ENCODE peak calls at places on chromosome 6, in eight cellular contexts. O, S, N, D, L, Q, X and F are unnamed samples.

GRCh38 chr6:125804264-125804663 is 13.5 kb downstream of the NCOA7 start:
- DNase-seq in D (no peak), O (no peak), X (no peak), S (no peak), Q (no peak), N (no peak), L (no peak), F (no peak)

GRCh38 chr6:165638530-165638929 is 24.5 kb downstream of the PDE10A start:
- DNase-seq in N (no peak), X (no peak), O (no peak), S (no peak), L (no peak), D (no peak), Q (no peak), F (no peak)

GRCh38 chr6:37731888-37732287 is 34.2 kb upstream of the MDGA1 start:
- DNase-seq in L (no peak), O (peak; percentile 76), Q (no peak), S (no peak), X (no peak), N (peak; percentile 15), D (peak; percentile 60), F (no peak)

GRCh38 chr6:164166515-164166914 is 752.0 kb downstream of the QKI start:
- DNase-seq in X (no peak), O (no peak), L (no peak), Q (no peak), N (no peak), D (no peak), S (no peak), F (no peak)

GRCh38 chr6:89385156-89385667 is 26.9 kb downstream of the RRAGD start:
- DNase-seq in X (no peak), Q (no peak), N (peak; percentile 67), D (no peak), L (peak; percentile 72), S (no peak), O (no peak), F (no peak)

GRCh38 chr6:155645328-155645727 is 189.7 kb upstream of the NOX3 start:
- DNase-seq in Q (no peak), D (no peak), O (no peak), S (no peak), X (no peak), N (peak; percentile 40), L (peak; percentile 27), F (no peak)

GRCh38 chr6:692356-692851 is 535 bp downstream of the EXOC2 start:
- DNase-seq in N (peak; percentile 38), O (peak; percentile 75), S (peak; percentile 54), D (peak; percentile 88), X (peak; percentile 49), L (peak; percentile 44), Q (peak; percentile 39), F (peak; percentile 87)

GRCh38 chr6:48194596-48195295 is 83.7 kb upstream of the PTCHD4 start:
- DNase-seq in N (no peak), D (no peak), S (no peak), X (no peak), O (no peak), L (no peak), Q (no peak), F (no peak)

GRCh38 chr6:77620290-77620882 is 32.5 kb upstream of the MEI4 start:
- DNase-seq in Q (no peak), O (peak; percentile 43), N (no peak), X (no peak), L (no peak), D (peak; percentile 76), S (no peak), F (no peak)

GRCh38 chr6:151590742-151591141 is 96.9 kb downstream of the CCDC170 start:
- DNase-seq in Q (no peak), X (no peak), L (no peak), O (no peak), D (no peak), N (no peak), S (no peak), F (no peak)

GRCh38 chr6:56513631-56514030 is 129.1 kb downstream of the DST start:
- DNase-seq in D (no peak), X (no peak), O (no peak), L (no peak), Q (no peak), N (no peak), S (no peak), F (no peak)

GRCh38 chr6:125789576-125790402 is 971 bp upstream of the NCOA7 start:
- DNase-seq in D (peak; percentile 77), N (peak; percentile 47), O (peak; percentile 88), Q (peak; percentile 35), X (peak; percentile 17), S (peak; percentile 30), L (no peak), F (peak; percentile 72)

GRCh38 chr6:152207915-152208714 is 400.6 kb downstream of the ESR1 start:
- DNase-seq in N (no peak), Q (no peak), X (no peak), O (no peak), L (no peak), D (no peak), S (no peak), F (no peak)

GRCh38 chr6:151205971-151206600 is 33.7 kb upstream of the AKAP12 start:
- DNase-seq in D (no peak), Q (no peak), S (no peak), O (no peak), L (no peak), N (no peak), X (no peak), F (no peak)

GRCh38 chr6:49326337-49326736 is 136.7 kb downstream of the MMUT start:
- DNase-seq in S (peak; percentile 7), L (peak; percentile 89), D (no peak), Q (peak; percentile 3), X (no peak), O (no peak), N (peak; percentile 73), F (no peak)

GRCh38 chr6:127902933-127903332 is 2.1 kb upstream of the THEMIS start:
- DNase-seq in N (no peak), O (no peak), X (no peak), L (no peak), D (no peak), Q (no peak), S (no peak), F (no peak)

GRCh38 chr6:40623178-40623577 is 36.0 kb upstream of the LRFN2 start:
- DNase-seq in O (no peak), Q (no peak), D (no peak), L (no peak), S (no peak), X (no peak), N (no peak), F (no peak)

GRCh38 chr6:118659513-118660217 is 8.3 kb upstream of the CEP85L start:
- DNase-seq in D (no peak), L (no peak), N (no peak), O (no peak), X (no peak), S (no peak), Q (no peak), F (no peak)

GRCh38 chr6:81981812-81982211 is 229.3 kb upstream of the TENT5A start:
- DNase-seq in Q (peak; percentile 31), X (no peak), O (no peak), L (peak; percentile 77), N (peak; percentile 53), S (peak; percentile 49), D (no peak), F (no peak)

GRCh38 chr6:100217225-100217624 is 223.2 kb upstream of the MCHR2 start:
- DNase-seq in L (no peak), O (no peak), N (no peak), X (no peak), Q (no peak), D (no peak), S (no peak), F (no peak)